ENCODE peak calls at places on chromosomes 13 and 19, in ten cellular contexts. One of them, this sample, is unnamed.

GRCh38 chr19:35347171-35347929 is at the start of gene FFAR1:
- DNase-seq in uterus: no peak
- DNase-seq in lower leg skin: peak
- DNase-seq in GM12892: peak
- DNase-seq in Peyer's patch: peak
- DNase-seq in H54: no peak
- DNase-seq in IMR-90: no peak
- DNase-seq in gastrocnemius medialis: no peak
- DNase-seq in vagina: peak
- DNase-seq in body of pancreas: peak
- DNase-seq in this sample: peak

GRCh38 chr13:33185853-33186252 is 99.7 kb downstream of the STARD13 start:
- DNase-seq in uterus: no peak
- DNase-seq in lower leg skin: no peak
- DNase-seq in GM12892: no peak
- DNase-seq in Peyer's patch: no peak
- DNase-seq in H54: no peak
- DNase-seq in IMR-90: no peak
- DNase-seq in gastrocnemius medialis: no peak
- DNase-seq in vagina: no peak
- DNase-seq in body of pancreas: no peak
- DNase-seq in this sample: no peak

GRCh38 chr19:17944301-17944700 is 11.5 kb downstream of the CCDC124 start:
- DNase-seq in uterus: peak
- DNase-seq in lower leg skin: no peak
- DNase-seq in GM12892: no peak
- DNase-seq in Peyer's patch: no peak
- DNase-seq in H54: peak
- DNase-seq in IMR-90: peak
- DNase-seq in gastrocnemius medialis: no peak
- DNase-seq in vagina: no peak
- DNase-seq in body of pancreas: no peak
- DNase-seq in this sample: no peak

GRCh38 chr13:73708393-73708985 is 425.7 kb downstream of the KLF12 start:
- DNase-seq in uterus: peak
- DNase-seq in lower leg skin: no peak
- DNase-seq in GM12892: no peak
- DNase-seq in Peyer's patch: peak
- DNase-seq in H54: no peak
- DNase-seq in IMR-90: peak
- DNase-seq in gastrocnemius medialis: peak
- DNase-seq in vagina: no peak
- DNase-seq in body of pancreas: peak
- DNase-seq in this sample: no peak

GRCh38 chr19:27806471-27807070 is 1406.4 kb downstream of the UQCRFS1 start:
- DNase-seq in uterus: no peak
- DNase-seq in lower leg skin: no peak
- DNase-seq in GM12892: no peak
- DNase-seq in Peyer's patch: no peak
- DNase-seq in H54: no peak
- DNase-seq in IMR-90: no peak
- DNase-seq in gastrocnemius medialis: no peak
- DNase-seq in vagina: no peak
- DNase-seq in body of pancreas: no peak
- DNase-seq in this sample: no peak

GRCh38 chr19:14072535-14073231 is at the start of gene MISP3:
- DNase-seq in uterus: no peak
- DNase-seq in lower leg skin: peak
- DNase-seq in GM12892: no peak
- DNase-seq in Peyer's patch: peak
- DNase-seq in H54: no peak
- DNase-seq in IMR-90: no peak
- DNase-seq in gastrocnemius medialis: peak
- DNase-seq in vagina: no peak
- DNase-seq in body of pancreas: peak
- DNase-seq in this sample: peak

GRCh38 chr13:29743229-29743786 is 107.1 kb downstream of the UBL3 start:
- DNase-seq in uterus: peak
- DNase-seq in lower leg skin: peak
- DNase-seq in GM12892: no peak
- DNase-seq in Peyer's patch: no peak
- DNase-seq in H54: no peak
- DNase-seq in IMR-90: peak
- DNase-seq in gastrocnemius medialis: peak
- DNase-seq in vagina: peak
- DNase-seq in body of pancreas: no peak
- DNase-seq in this sample: no peak

GRCh38 chr13:30616927-30617314 is 799 bp upstream of the USPL1 start:
- DNase-seq in uterus: peak
- DNase-seq in lower leg skin: peak
- DNase-seq in GM12892: peak
- DNase-seq in Peyer's patch: peak
- DNase-seq in H54: peak
- DNase-seq in IMR-90: peak
- DNase-seq in gastrocnemius medialis: peak
- DNase-seq in vagina: peak
- DNase-seq in body of pancreas: peak
- DNase-seq in this sample: no peak

DNA sequence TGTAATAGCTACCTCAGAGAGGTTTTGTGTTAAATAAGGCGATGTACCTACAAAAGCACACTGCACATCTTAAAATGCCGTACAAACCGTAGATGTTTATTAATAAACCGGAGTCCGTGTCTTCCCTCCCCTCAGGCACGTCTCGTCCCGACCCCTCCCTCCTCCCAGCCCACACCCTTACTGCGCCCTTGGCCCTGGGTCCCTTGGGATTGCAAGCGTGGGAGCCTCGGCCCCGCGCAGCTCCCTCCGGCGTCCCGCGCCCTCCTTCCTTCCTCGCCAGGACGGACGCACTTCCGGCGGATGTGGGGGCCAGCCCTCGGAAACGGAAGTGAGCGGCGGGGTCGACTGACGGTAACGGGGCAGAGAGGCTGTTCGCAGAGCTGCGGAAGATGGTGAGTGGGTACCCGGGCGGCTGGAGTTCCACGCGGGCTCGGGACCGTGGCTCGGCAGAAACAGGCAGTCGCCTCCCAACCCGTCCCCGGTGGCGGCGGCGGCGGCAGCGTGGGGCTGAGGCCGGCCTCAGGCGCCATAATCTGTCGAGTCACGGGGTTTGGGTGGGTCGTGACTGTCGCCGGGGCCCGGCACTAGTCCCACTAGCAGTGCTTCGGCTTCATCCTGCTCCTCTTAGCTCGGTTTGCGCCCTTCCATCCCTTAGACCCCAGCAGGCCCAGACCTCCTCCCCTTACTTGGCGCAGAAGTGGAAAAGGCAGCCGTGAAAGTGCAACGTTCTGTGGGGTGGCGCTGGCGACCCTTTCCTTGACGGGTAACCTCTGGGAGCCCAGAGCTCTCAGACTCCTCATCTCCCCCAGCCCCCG is at the start of gene POMP:
- DNase-seq in uterus: peak
- DNase-seq in lower leg skin: peak
- DNase-seq in GM12892: peak
- DNase-seq in Peyer's patch: peak
- DNase-seq in H54: peak
- DNase-seq in IMR-90: peak
- DNase-seq in gastrocnemius medialis: peak
- DNase-seq in vagina: peak
- DNase-seq in body of pancreas: peak
- DNase-seq in this sample: peak
- TF ChIP-seq POLR2A in uterus: peak
- TF ChIP-seq POLR2A in lower leg skin: no peak
- TF ChIP-seq POLR2A in GM12892: peak
- TF ChIP-seq POLR2A in Peyer's patch: peak
- TF ChIP-seq POLR2A in H54: peak
- TF ChIP-seq POLR2A in IMR-90: peak
- TF ChIP-seq POLR2A in gastrocnemius medialis: peak
- TF ChIP-seq POLR2A in vagina: peak
- TF ChIP-seq POLR2A in body of pancreas: peak
- TF ChIP-seq POLR2A in this sample: peak

DNA sequence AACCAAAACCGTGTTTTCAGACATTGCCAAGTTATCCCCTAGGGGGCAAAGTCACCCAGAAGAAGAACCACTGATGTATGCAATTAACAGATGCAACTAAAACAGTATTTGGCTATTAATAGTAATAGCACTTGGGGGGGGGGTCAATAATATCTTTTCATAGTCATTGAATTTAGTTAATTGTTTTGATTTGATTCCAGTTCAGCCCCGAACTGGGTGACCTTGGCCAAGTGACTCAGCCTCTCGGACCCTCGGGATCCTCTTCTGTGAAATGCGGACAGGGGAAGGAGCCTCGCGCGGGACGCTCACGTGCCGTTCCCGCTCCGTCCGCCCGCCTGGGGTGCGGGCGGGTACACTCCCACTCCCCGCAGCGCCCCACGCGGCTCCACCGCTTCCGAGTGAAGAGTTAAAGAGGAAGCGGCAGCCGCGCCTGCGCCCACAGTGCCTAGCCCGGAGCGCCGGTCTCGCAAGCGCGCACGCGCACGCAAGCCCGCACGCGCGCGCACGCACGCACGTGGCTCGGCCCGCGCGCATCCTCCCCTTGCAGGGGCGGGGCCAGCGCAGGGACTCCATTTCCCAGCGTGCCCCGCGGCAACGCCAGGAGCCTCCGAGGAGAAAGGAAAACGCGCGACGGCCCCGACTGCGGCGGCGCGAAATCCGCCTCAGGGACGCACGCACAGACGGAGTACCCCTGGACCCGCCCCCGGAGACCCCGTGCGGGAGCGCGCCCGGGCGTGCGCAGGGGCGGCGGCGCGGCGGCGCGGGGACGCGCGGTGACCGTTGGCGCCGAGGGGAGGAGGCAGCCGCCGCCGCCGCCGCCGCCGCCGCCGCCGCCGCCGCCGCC is at the start of gene DAZAP1:
- DNase-seq in uterus: peak
- DNase-seq in lower leg skin: peak
- DNase-seq in GM12892: peak
- DNase-seq in Peyer's patch: peak
- DNase-seq in H54: peak
- DNase-seq in IMR-90: peak
- DNase-seq in gastrocnemius medialis: peak
- DNase-seq in vagina: peak
- DNase-seq in body of pancreas: peak
- DNase-seq in this sample: peak
- TF ChIP-seq POLR2A in uterus: peak
- TF ChIP-seq POLR2A in lower leg skin: no peak
- TF ChIP-seq POLR2A in GM12892: peak
- TF ChIP-seq POLR2A in Peyer's patch: no peak
- TF ChIP-seq POLR2A in H54: peak
- TF ChIP-seq POLR2A in IMR-90: no peak
- TF ChIP-seq POLR2A in gastrocnemius medialis: peak
- TF ChIP-seq POLR2A in vagina: peak
- TF ChIP-seq POLR2A in body of pancreas: no peak
- TF ChIP-seq POLR2A in this sample: no peak

DNA sequence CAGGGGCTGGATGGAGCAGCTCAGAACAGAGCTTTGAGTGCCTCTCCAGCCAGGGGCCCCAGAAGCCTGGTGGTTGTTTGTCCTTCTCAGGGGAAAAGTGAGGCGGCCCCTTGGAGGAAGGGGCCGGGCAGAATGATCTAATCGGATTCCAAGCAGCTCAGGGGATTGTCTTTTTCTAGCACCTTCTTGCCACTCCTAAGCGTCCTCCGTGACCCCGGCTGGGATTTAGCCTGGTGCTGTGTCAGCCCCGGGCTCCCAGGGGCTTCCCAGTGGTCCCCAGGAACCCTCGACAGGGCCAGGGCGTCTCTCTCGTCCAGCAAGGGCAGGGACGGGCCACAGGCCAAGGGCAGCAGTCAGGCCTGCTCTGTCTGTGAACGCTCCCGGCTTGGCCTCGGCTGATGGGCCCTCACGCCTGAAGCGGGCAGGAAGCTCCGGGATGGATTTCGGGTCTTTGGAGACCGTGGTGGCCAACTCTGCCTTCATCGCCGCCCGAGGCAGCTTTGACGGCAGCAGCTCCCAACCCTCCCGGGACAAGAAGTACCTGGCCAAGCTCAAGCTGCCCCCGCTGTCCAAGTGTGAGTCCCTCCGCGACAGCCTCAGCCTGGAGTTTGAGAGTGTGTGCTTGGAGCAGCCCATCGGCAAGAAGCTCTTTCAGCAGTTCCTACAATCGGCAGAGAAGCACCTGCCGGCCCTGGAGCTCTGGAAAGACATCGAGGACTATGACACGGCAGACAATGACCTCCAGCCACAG is at the start of gene GRK1:
- DNase-seq in uterus: peak
- DNase-seq in lower leg skin: peak
- DNase-seq in GM12892: no peak
- DNase-seq in Peyer's patch: peak
- DNase-seq in H54: no peak
- DNase-seq in IMR-90: no peak
- DNase-seq in gastrocnemius medialis: peak
- DNase-seq in vagina: no peak
- DNase-seq in body of pancreas: peak
- DNase-seq in this sample: peak
- TF ChIP-seq POLR2A in uterus: no peak
- TF ChIP-seq POLR2A in lower leg skin: no peak
- TF ChIP-seq POLR2A in GM12892: no peak
- TF ChIP-seq POLR2A in Peyer's patch: no peak
- TF ChIP-seq POLR2A in H54: no peak
- TF ChIP-seq POLR2A in IMR-90: no peak
- TF ChIP-seq POLR2A in gastrocnemius medialis: no peak
- TF ChIP-seq POLR2A in vagina: no peak
- TF ChIP-seq POLR2A in body of pancreas: no peak
- TF ChIP-seq POLR2A in this sample: no peak

GRCh38 chr13:49791214-49791752 is 1.2 kb downstream of the KPNA3 start:
- DNase-seq in uterus: no peak
- DNase-seq in lower leg skin: no peak
- DNase-seq in GM12892: no peak
- DNase-seq in Peyer's patch: peak
- DNase-seq in H54: no peak
- DNase-seq in IMR-90: peak
- DNase-seq in gastrocnemius medialis: no peak
- DNase-seq in vagina: no peak
- DNase-seq in body of pancreas: peak
- DNase-seq in this sample: no peak
- TF ChIP-seq POLR2A in uterus: no peak
- TF ChIP-seq POLR2A in lower leg skin: no peak
- TF ChIP-seq POLR2A in GM12892: no peak
- TF ChIP-seq POLR2A in Peyer's patch: no peak
- TF ChIP-seq POLR2A in H54: no peak
- TF ChIP-seq POLR2A in IMR-90: no peak
- TF ChIP-seq POLR2A in gastrocnemius medialis: no peak
- TF ChIP-seq POLR2A in vagina: no peak
- TF ChIP-seq POLR2A in body of pancreas: no peak
- TF ChIP-seq POLR2A in this sample: no peak

DNA sequence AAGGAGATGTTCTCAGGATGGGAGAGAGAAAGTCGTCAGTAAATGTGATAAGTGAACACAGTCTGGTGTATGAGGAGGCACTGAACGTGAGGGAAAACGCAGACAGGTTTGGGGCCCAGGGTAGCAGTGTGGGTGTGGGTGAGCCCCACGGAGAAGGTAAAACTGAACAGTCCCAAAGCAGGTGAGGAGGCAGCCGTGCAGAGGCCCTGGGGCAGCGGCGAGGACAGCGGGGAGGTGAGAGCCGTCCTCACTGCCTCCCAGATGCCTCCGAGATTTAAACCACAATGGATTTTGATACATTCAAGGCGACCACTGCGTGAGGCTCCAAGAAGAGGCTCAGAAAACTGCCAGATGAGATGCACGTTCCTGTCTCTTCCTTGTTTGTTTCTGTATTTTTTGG is 14.5 kb upstream of the SHC2 start:
- DNase-seq in uterus: no peak
- DNase-seq in lower leg skin: no peak
- DNase-seq in GM12892: no peak
- DNase-seq in Peyer's patch: no peak
- DNase-seq in H54: no peak
- DNase-seq in IMR-90: no peak
- DNase-seq in gastrocnemius medialis: no peak
- DNase-seq in vagina: no peak
- DNase-seq in body of pancreas: no peak
- DNase-seq in this sample: no peak
- TF ChIP-seq POLR2A in uterus: no peak
- TF ChIP-seq POLR2A in lower leg skin: no peak
- TF ChIP-seq POLR2A in GM12892: no peak
- TF ChIP-seq POLR2A in Peyer's patch: no peak
- TF ChIP-seq POLR2A in H54: no peak
- TF ChIP-seq POLR2A in IMR-90: no peak
- TF ChIP-seq POLR2A in gastrocnemius medialis: no peak
- TF ChIP-seq POLR2A in vagina: no peak
- TF ChIP-seq POLR2A in body of pancreas: no peak
- TF ChIP-seq POLR2A in this sample: no peak

This sample was measured in upper lobe of left lung.